ENCODE peak calls at places on chromosomes 13 and 19, in nine cellular contexts. Z, H, K, E, N, D, R, I and F are unnamed samples.

GRCh38 chr13:75076476-75076875 is 405.5 kb downstream of the TBC1D4 start:
- DNase-seq in Z (no peak), H (no peak), K (no peak), E (no peak), N (no peak), D (no peak), R (no peak), I (no peak), F (no peak)

GRCh38 chr13:22703601-22704209 is 477.1 kb upstream of the SGCG start:
- DNase-seq in Z (no peak), H (no peak), K (no peak), E (no peak), N (no peak), D (no peak), R (no peak), I (no peak), F (no peak)

GRCh38 chr13:110319774-110320509 is 12.9 kb downstream of the COL4A2 start:
- DNase-seq in Z (peak), H (peak), K (no peak), E (no peak), N (no peak), D (no peak), R (no peak), I (no peak), F (peak)

GRCh38 chr19:4594199-4594598 is 34.7 kb upstream of the SEMA6B start:
- DNase-seq in Z (no peak), H (no peak), K (no peak), E (no peak), N (no peak), D (no peak), R (no peak), I (no peak), F (no peak)

GRCh38 chr19:44927746-44928145 is 13.3 kb downstream of the APOC1 start:
- DNase-seq in Z (no peak), H (peak), K (no peak), E (no peak), N (no peak), D (no peak), R (no peak), I (no peak), F (no peak)

GRCh38 chr19:8163781-8164180 is 14.4 kb upstream of the FBN3 start:
- DNase-seq in Z (no peak), H (no peak), K (no peak), E (no peak), N (no peak), D (no peak), R (no peak), I (no peak), F (peak)

GRCh38 chr19:55103190-55103589 is 14.2 kb downstream of the PPP1R12C start:
- DNase-seq in Z (no peak), H (no peak), K (no peak), E (no peak), N (no peak), D (no peak), R (no peak), I (no peak), F (no peak)

GRCh38 chr13:33109319-33109718 is 93.1 kb downstream of the KL start:
- DNase-seq in Z (no peak), H (no peak), K (no peak), E (no peak), N (no peak), D (no peak), R (no peak), I (no peak), F (no peak)

GRCh38 chr13:106649495-106649894 is 81.6 kb upstream of the ARGLU1 start:
- DNase-seq in Z (peak), H (peak), K (no peak), E (no peak), N (no peak), D (no peak), R (no peak), I (peak), F (peak)

GRCh38 chr19:42252365-42253244 is 2.3 kb downstream of the ERF start:
- DNase-seq in Z (peak), H (peak), K (peak), E (no peak), N (peak), D (no peak), R (no peak), I (no peak), F (no peak)

GRCh38 chr19:45578861-45579260 is 5.7 kb downstream of the OPA3 start:
- DNase-seq in Z (no peak), H (peak), K (no peak), E (no peak), N (no peak), D (no peak), R (no peak), I (no peak), F (no peak)

GRCh38 chr13:93714171-93714570 is 487.6 kb downstream of the GPC6 start:
- DNase-seq in Z (no peak), H (no peak), K (no peak), E (no peak), N (no peak), D (no peak), R (no peak), I (no peak), F (no peak)

GRCh38 chr13:82432949-82433348 is 1449.3 kb downstream of the SLITRK1 start:
- DNase-seq in Z (no peak), H (no peak), K (no peak), E (no peak), N (no peak), D (no peak), R (no peak), I (no peak), F (no peak)

GRCh38 chr19:14102102-14102696 is 11.6 kb upstream of the SAMD1 start:
- DNase-seq in Z (no peak), H (no peak), K (no peak), E (no peak), N (no peak), D (no peak), R (no peak), I (no peak), F (peak)

GRCh38 chr19:16067205-16067938 is 8.9 kb upstream of the TPM4 start:
- DNase-seq in Z (peak), H (peak), K (peak), E (no peak), N (peak), D (no peak), R (no peak), I (peak), F (peak)

GRCh38 chr13:43263047-43263446 is 239.7 kb downstream of the DNAJC15 start:
- DNase-seq in Z (peak), H (no peak), K (no peak), E (no peak), N (no peak), D (no peak), R (no peak), I (no peak), F (no peak)

GRCh38 chr19:48896191-48896720 is 2.3 kb downstream of the TULP2 start:
- DNase-seq in Z (no peak), H (peak), K (peak), E (no peak), N (peak), D (no peak), R (no peak), I (peak), F (no peak)

GRCh38 chr19:3617463-3617862 is 9.1 kb downstream of the CACTIN start:
- DNase-seq in Z (no peak), H (no peak), K (no peak), E (no peak), N (no peak), D (no peak), R (no peak), I (peak), F (no peak)

GRCh38 chr13:41579168-41579567 is 121.8 kb downstream of the RGCC start:
- DNase-seq in Z (no peak), H (no peak), K (no peak), E (no peak), N (no peak), D (no peak), R (no peak), I (no peak), F (no peak)

GRCh38 chr19:1351324-1351947 is 32.3 kb upstream of the NDUFS7 start:
- DNase-seq in Z (no peak), H (no peak), K (no peak), E (no peak), N (no peak), D (no peak), R (no peak), I (no peak), F (no peak)

GRCh38 chr19:39144487-39145071 is 19.0 kb downstream of the PAK4 start:
- DNase-seq in Z (peak), H (no peak), K (no peak), E (no peak), N (no peak), D (no peak), R (no peak), I (no peak), F (no peak)

GRCh38 chr19:1237754-1238372 is at the start of gene CBARP:
- DNase-seq in Z (no peak), H (peak), K (peak), E (no peak), N (peak), D (peak), R (no peak), I (no peak), F (no peak)

GRCh38 chr13:54536112-54536511 is 1507.5 kb downstream of the OLFM4 start:
- DNase-seq in Z (no peak), H (no peak), K (no peak), E (no peak), N (no peak), D (no peak), R (no peak), I (no peak), F (no peak)

GRCh38 chr13:95492044-95492801 is 60.3 kb upstream of the CLDN10 start:
- DNase-seq in Z (peak), H (no peak), K (no peak), E (no peak), N (no peak), D (no peak), R (no peak), I (peak), F (peak)

GRCh38 chr13:54637377-54637776 is 1608.8 kb downstream of the OLFM4 start:
- DNase-seq in Z (no peak), H (no peak), K (no peak), E (no peak), N (no peak), D (no peak), R (no peak), I (no peak), F (peak)

GRCh38 chr19:31627824-31628223 is 278.6 kb upstream of the TSHZ3 start:
- DNase-seq in Z (no peak), H (no peak), K (no peak), E (no peak), N (no peak), D (no peak), R (no peak), I (no peak), F (no peak)

GRCh38 chr19:7912144-7912696 is 2.4 kb upstream of the TGFBR3L start:
- DNase-seq in Z (no peak), H (no peak), K (peak), E (no peak), N (no peak), D (no peak), R (no peak), I (no peak), F (no peak)

GRCh38 chr19:19591133-19591825 is 27.2 kb downstream of the PBX4 start:
- DNase-seq in Z (peak), H (peak), K (no peak), E (peak), N (no peak), D (peak), R (no peak), I (peak), F (peak)

GRCh38 chr13:45339867-45340266 is 1.1 kb downstream of the TPT1 start:
- DNase-seq in Z (no peak), H (no peak), K (no peak), E (no peak), N (no peak), D (no peak), R (no peak), I (no peak), F (no peak)

GRCh38 chr13:107205318-107206112 is 637.6 kb upstream of the ARGLU1 start:
- DNase-seq in Z (peak), H (peak), K (peak), E (peak), N (peak), D (peak), R (peak), I (peak), F (peak)

GRCh38 chr13:63291701-63292100 is 1876.1 kb upstream of the PCDH20 start:
- DNase-seq in Z (no peak), H (no peak), K (no peak), E (no peak), N (no peak), D (no peak), R (no peak), I (no peak), F (no peak)

GRCh38 chr13:84672616-84673015 is 790.3 kb upstream of the SLITRK1 start:
- DNase-seq in Z (no peak), H (no peak), K (no peak), E (no peak), N (no peak), D (no peak), R (no peak), I (no peak), F (no peak)